ENCODE peak calls at places on chromosome 3, in seven cellular contexts. H is upper lobe of right lung, X is SK-N-SH, W is body of pancreas, C is PC-3, M is colonic mucosa, Y is heart right ventricle. E is an unnamed sample. For H3K27me3, the result is how much of the 10 kb centered on the place peaks cover.

GRCh38 chr3:120450914-120451669 is at the start of gene FSTL1:
- DNase-seq in H (peak), W (peak), C (peak), M (peak), X (peak), Y (peak), E (no peak)

GRCh38 chr3:42080452-42080872 is 10.7 kb upstream of the TRAK1 start:
- DNase-seq in C (peak), X (no peak), H (no peak), W (peak), Y (no peak), M (peak), E (no peak)

GRCh38 chr3:127970966-127971592 is 56.0 kb downstream of the KBTBD12 start:
- DNase-seq in X (peak), H (no peak), C (peak), Y (peak), W (no peak), M (peak), E (no peak)

GRCh38 chr3:89314454-89314853 is 207.0 kb downstream of the EPHA3 start:
- DNase-seq in M (no peak), X (no peak), H (no peak), W (no peak), Y (no peak), C (peak), E (no peak)

GRCh38 chr3:181614878-181615277 is 96.8 kb upstream of the SOX2 start:
- DNase-seq in C (no peak), Y (no peak), H (no peak), X (no peak), M (no peak), W (no peak), E (no peak)

GRCh38 chr3:150036780-150037179 is 66.1 kb upstream of the PFN2 start:
- DNase-seq in H (no peak), W (no peak), Y (no peak), C (no peak), M (no peak), X (no peak), E (no peak)

GRCh38 chr3:167705840-167706239 is 28.9 kb downstream of the PDCD10 start:
- DNase-seq in Y (no peak), H (no peak), W (no peak), X (no peak), C (no peak), M (no peak), E (no peak)

GRCh38 chr3:122977645-122978466 is 49.7 kb downstream of the SEMA5B start:
- DNase-seq in M (no peak), C (peak), X (peak), Y (peak), W (peak), H (peak), E (no peak)

GRCh38 chr3:30331519-30331918 is 274.9 kb upstream of the TGFBR2 start:
- DNase-seq in C (no peak), Y (no peak), X (no peak), W (no peak), H (no peak), M (no peak), E (no peak)

GRCh38 chr3:121895121-121895520 is 920 bp downstream of the SLC15A2 start:
- DNase-seq in X (no peak), H (no peak), Y (no peak), M (no peak), W (peak), C (no peak), E (no peak)

GRCh38 chr3:52193059-52193458 is 4.9 kb upstream of the ALAS1 start:
- DNase-seq in Y (peak), H (no peak), C (peak), M (no peak), X (no peak), W (no peak), E (no peak)

GRCh38 chr3:117399311-117400068 is 689.9 kb downstream of the TUSC7 start:
- DNase-seq in X (no peak), Y (no peak), C (no peak), M (no peak), W (no peak), H (no peak), E (no peak)

GRCh38 chr3:98521897-98522537 is 685 bp downstream of the CLDND1 start:
- DNase-seq in Y (peak), W (peak), H (no peak), C (peak), M (peak), X (peak), E (no peak)

GRCh38 chr3:59644479-59645075 is 594.8 kb upstream of the CFAP20DC start:
- DNase-seq in X (no peak), W (no peak), H (no peak), C (no peak), M (no peak), Y (no peak), E (no peak)

GRCh38 chr3:63625161-63625560 is 27.3 kb upstream of the SNTN start:
- DNase-seq in Y (no peak), C (peak), W (no peak), X (no peak), H (no peak), M (no peak), E (no peak)

GRCh38 chr3:164984947-164985346 is 93.3 kb downstream of the SI start:
- DNase-seq in H (no peak), X (no peak), C (no peak), Y (no peak), W (no peak), M (no peak), E (no peak)

GRCh38 chr3:78506581-78507195 is 1261.1 kb downstream of the ROBO1 start:
- DNase-seq in W (no peak), M (no peak), H (no peak), Y (no peak), C (peak), X (no peak), E (no peak)

GRCh38 chr3:58035512-58035867 is 27.3 kb downstream of the FLNB start:
- DNase-seq in X (no peak), Y (no peak), M (no peak), H (no peak), C (no peak), W (no peak), E (no peak)

DNA sequence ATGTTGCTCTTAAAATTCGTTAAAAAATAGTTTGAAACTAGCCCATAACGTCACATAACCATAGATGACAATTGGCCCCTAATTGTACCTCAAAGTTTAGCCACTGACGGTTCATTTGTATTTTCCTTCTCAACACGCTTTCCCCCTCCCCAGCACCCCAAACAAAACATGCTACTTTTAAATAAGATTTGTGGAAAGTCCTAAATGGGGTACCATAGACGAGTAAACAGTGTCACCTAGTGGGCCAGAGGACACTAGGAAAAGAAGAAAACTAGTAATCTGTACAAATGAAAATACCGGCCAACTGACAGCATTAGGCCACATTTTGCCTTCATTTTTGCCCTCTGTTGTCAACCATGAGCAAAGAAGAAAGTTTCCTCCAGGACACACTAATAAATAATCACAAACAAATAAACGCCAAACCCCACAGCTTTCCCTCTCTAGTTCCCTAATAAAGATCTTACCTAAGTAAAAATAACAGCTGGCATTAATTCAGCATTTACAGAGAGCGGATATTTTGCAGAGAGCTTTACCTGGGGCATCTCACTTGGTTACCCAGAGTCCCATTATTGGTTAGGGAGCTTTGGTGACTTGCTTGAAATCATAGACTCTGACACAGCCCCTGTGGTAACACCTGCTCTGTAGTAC is 175.1 kb upstream of the ATP11B start:
- DNase-seq in X (no peak), H (no peak), C (peak), Y (no peak), W (no peak), M (no peak), E (no peak)
- TF ChIP-seq CTCF in X (peak), H (peak), C (peak), Y (peak), W (peak), M (peak), E (peak)

GRCh38 chr3:177597325-177598109 is 400.2 kb upstream of the TBL1XR1 start:
- DNase-seq in C (no peak), H (no peak), W (peak), M (peak), X (peak), Y (peak), E (peak)
- H3K4me3 ChIP-seq in C (no peak), H (no peak), W (no peak), M (no peak), X (no peak), Y (no peak), E (no peak)

DNA sequence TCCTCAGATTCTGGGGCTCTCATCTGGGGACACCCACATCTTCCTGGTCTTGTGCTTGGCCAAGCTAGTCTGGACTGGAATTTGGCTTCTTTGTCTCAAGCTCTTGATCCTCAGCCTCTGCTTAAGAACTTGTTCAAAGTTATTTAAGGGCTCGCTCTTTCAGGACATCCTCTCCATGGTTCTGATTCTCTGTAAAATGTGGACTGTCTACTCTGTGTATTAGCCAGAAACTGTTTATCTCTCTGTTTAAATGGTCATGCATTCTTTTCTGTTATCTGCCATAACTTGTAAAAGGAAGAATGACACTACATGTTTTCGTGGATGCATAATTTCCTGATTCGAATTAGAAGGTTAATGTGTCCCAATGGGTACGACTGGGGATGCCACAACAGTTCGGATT is 79.4 kb downstream of the COL6A5 start:
- DNase-seq in W (no peak), Y (no peak), C (no peak), H (no peak), M (no peak), X (no peak), E (no peak)
- H3K27me3 ChIP-seq in W (under half), Y (under half), C (under half), H (under half), M (under half), X (under half), E (under half)

DNA sequence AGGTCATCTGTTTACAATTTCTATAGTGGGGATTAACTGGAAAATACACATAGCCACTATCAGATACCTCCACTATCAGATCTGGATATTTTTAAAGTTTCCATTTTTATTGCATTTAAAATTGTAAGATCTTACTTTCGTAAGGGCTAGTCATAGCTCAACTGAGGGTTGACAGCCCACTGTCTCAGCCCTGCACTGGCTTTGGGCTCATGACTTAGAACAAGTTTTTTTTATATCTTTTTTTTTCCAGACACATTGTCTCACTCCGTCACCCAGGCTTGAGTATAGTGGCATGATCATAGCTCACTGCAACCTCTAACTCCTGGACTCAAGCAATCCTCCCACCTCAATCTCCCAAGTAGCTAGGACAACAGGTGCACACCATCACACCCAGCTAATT is 48.8 kb upstream of the DNAJC13 start:
- DNase-seq in Y (no peak), M (no peak), C (no peak), H (no peak), X (no peak), W (no peak), E (no peak)
- TF ChIP-seq CTCF in Y (no peak), M (no peak), C (no peak), H (no peak), X (no peak), W (no peak), E (no peak)

GRCh38 chr3:147921044-147921443 is 511.9 kb downstream of the ZIC1 start:
- DNase-seq in M (no peak), H (no peak), W (no peak), Y (no peak), X (no peak), C (no peak), E (no peak)

GRCh38 chr3:147914532-147914931 is 505.4 kb downstream of the ZIC1 start:
- DNase-seq in C (no peak), M (no peak), H (no peak), W (no peak), Y (no peak), X (no peak), E (no peak)

GRCh38 chr3:147919496-147919895 is 510.3 kb downstream of the ZIC1 start:
- DNase-seq in H (no peak), C (no peak), Y (no peak), X (no peak), M (no peak), W (no peak), E (no peak)

DNA sequence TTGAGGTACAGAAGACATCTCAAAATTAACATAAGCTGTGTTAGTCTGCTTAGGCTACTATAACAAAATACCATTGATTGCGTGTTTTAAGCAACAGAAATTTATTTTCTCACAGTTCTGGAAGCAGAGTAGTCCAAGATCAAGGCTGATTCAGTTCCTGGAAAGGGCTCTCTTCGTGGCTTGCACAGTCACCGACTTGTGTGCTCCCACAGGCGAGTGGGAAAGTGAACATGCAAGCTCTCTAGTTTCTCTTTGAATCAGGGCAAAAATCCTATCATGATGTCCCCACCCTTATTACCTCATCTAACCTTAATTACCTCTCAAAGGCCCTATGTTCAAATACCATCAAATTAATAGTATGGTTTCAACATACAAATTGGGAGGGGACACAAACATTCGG is 505.9 kb downstream of the ZIC1 start:
- DNase-seq in C (no peak), H (no peak), Y (no peak), W (no peak), X (no peak), M (no peak), E (no peak)
- H3K4me3 ChIP-seq in C (no peak), H (no peak), Y (no peak), W (no peak), X (no peak), M (no peak), E (no peak)

DNA sequence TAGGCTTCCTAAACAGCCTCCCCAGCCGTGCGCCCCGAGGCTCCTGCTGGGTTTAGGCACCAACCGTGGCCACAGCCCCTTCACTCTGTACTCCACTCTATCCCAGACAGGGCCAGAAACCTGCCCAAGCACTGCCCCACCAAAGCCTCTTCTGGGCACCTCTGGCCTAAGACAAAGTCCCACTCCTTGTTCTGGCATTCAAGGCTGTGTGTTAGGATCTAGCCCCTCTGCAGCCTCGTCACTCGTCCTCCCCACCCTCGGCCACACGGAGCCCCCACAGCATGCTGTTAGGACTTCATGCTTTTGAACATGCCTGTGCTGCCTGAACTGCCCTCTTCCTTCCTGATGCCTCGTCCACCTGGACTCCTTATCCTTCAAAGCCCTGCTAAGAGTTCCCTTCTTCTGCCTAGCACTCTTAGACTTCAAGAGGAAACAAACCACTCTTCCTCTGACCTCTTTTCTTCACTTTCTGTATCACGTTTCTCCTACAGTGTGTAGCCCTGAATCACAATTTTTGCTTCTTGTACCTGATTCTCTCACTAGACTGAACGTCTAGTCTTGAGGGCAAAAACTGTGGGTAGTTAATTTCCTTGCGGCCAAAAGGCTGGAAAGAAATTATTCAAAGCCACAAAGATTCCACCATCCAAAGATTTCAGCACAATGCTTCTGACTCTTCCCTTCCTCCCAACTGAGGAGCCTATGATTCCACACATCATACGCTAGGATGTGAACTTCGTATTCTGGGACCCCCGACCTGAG is 28.6 kb downstream of the WNT7A start:
- DNase-seq in Y (no peak), M (no peak), X (no peak), C (no peak), W (no peak), H (no peak), E (no peak)
- H3K27me3 ChIP-seq in Y (under half), M (under half), X (under half), C (under half), W (under half), H (under half), E (under half)

DNA sequence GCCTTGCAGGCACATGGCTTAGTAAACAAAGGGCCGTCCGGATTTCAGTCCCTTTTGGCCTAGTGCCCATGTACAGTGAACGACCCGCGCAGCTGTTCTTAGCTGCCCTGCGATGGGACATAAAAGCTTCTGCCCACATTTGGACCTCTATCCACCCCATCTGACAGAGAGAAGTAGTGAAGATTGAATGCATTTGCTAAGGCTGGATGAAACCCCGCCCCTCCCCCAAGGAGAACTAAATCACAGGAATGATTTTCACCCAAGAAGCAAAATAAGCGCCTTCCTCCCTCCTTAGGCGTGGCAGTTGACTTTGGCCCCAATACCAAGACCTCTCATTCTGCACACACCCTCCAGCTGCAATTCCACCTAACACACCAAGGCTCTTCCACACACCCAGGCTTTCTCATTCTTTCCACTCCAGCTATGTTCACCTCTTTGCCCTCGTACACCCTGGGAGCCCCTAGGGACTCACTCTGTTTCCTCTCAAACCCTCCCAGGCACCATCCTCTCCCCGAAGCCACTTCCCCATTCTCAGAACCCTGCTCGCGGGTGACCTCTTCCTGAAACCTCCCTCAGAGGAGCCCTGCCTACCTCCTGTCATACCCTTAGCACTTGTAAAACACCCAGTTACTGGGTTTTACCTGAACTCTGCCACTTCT is 14.1 kb upstream of the HRH1 start:
- DNase-seq in H (no peak), W (no peak), C (peak), Y (peak), X (no peak), M (peak), E (peak)
- TF ChIP-seq CTCF in H (no peak), W (no peak), C (peak), Y (no peak), X (no peak), M (no peak), E (no peak)

DNA sequence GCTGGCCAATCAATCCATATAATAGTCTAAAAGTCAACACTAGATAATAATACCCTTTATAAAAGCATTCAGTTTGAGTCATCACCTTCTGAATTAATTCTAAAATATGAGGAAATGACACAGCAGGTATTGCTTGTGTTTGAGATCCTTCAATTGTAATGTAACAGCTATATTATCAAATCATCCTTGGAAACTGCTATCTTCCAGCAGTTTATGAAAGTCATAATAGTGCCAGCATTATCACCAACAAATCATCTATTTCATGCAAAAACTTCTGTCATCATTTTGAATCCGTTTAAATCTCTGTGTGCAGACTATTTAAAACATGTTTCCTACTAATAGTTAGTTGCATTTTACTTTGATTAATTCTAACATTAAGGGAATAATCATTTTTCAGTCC is 468.7 kb downstream of the CADM2 start:
- DNase-seq in C (peak), Y (no peak), H (no peak), W (no peak), X (no peak), M (no peak), E (no peak)
- H3K4me3 ChIP-seq in C (no peak), Y (no peak), H (no peak), W (no peak), X (no peak), M (no peak), E (no peak)

GRCh38 chr3:169659096-169659521 is 4.4 kb downstream of the MECOM start:
- DNase-seq in C (no peak), X (peak), M (no peak), W (peak), H (peak), Y (peak), E (no peak)
- H3K27me3 ChIP-seq in C (under half), X (half or more), M (under half), W (under half), H (under half), Y (half or more), E (under half)